ENCODE peak calls at places on chromosomes 4 and X, in four cellular contexts. W is stimulated activated CD8-positive, alpha-beta memory T cell treated with anti-CD3 and anti-CD28 coated beads, Interleukin-7, amount 100 ng/mL, for 24 hours; V is ELR; B is NCI-H1436. A is an unnamed sample.

GRCh38 chrX:44344194-44344593 is 722 bp upstream of the EFHC2 start:
- DNase-seq in W (no peak), V (no peak), B (no peak), A (no peak)

GRCh38 chr4:7911044-7911578 is 28.6 kb downstream of the AFAP1 start:
- DNase-seq in W (no peak), V (peak; percentile 70), B (no peak), A (peak; percentile 54)

GRCh38 chr4:26288308-26288982 is 32.4 kb upstream of the RBPJ start:
- DNase-seq in W (no peak), V (peak; percentile 77), B (no peak), A (no peak)

GRCh38 chrX:71543316-71543715 is 10.4 kb downstream of the OGT start:
- DNase-seq in W (no peak), V (peak; percentile 91), B (no peak), A (no peak)

GRCh38 chr4:165864228-165864627 is 8.8 kb upstream of the TLL1 start:
- DNase-seq in W (no peak), V (peak; percentile 13), B (no peak), A (no peak)

GRCh38 chrX:107683124-107683895 is 55.0 kb downstream of the PRPS1 start:
- DNase-seq in W (no peak), V (no peak), B (no peak), A (no peak)

GRCh38 chrX:1196436-1196835 is 16.0 kb downstream of the CRLF2 start:
- DNase-seq in W (no peak), V (no peak), B (no peak), A (no peak)

GRCh38 chr4:56209767-56210166 is 177.5 kb downstream of the AASDH start:
- DNase-seq in W (no peak), V (no peak), B (no peak), A (no peak)

GRCh38 chr4:71063711-71064110 is 70.3 kb downstream of the DCK start:
- DNase-seq in W (no peak), V (no peak), B (no peak), A (no peak)

GRCh38 chrX:22389544-22390243 is 117.0 kb downstream of the CBLL2 start:
- DNase-seq in W (no peak), V (peak; percentile 79), B (no peak), A (no peak)

GRCh38 chrX:18696653-18697052 is 10.8 kb upstream of the PPEF1 start:
- DNase-seq in W (no peak), V (no peak), B (no peak), A (no peak)

GRCh38 chrX:150581093-150581775 is 12.8 kb downstream of the MTM1 start:
- DNase-seq in W (no peak), V (peak; percentile 84), B (no peak), A (no peak)

GRCh38 chrX:14015294-14015693 is 14.4 kb downstream of the GEMIN8 start:
- DNase-seq in W (no peak), V (no peak), B (no peak), A (no peak)

GRCh38 chr4:48944252-48944651 is 37.7 kb upstream of the OCIAD2 start:
- DNase-seq in W (no peak), V (peak; percentile 69), B (no peak), A (no peak)

GRCh38 chrX:96438803-96439202 is 245.8 kb upstream of the DIAPH2 start:
- DNase-seq in W (no peak), V (no peak), B (no peak), A (no peak)

GRCh38 chrX:22952011-22952410 is 47.7 kb upstream of the DDX53 start:
- DNase-seq in W (no peak), V (peak; percentile 68), B (no peak), A (no peak)

GRCh38 chr4:155388162-155388561 is 11.4 kb upstream of the MAP9 start:
- DNase-seq in W (no peak), V (no peak), B (no peak), A (no peak)

GRCh38 chr4:44447563-44448504 is 775 bp downstream of the KCTD8 start:
- DNase-seq in W (no peak), V (no peak), B (no peak), A (peak; percentile 75)

GRCh38 chr4:177220376-177220775 is 89.3 kb upstream of the NEIL3 start:
- DNase-seq in W (no peak), V (peak; percentile 64), B (no peak), A (no peak)

GRCh38 chr4:25900901-25901500 is 13.0 kb upstream of the SMIM20 start:
- DNase-seq in W (no peak), V (no peak), B (no peak), A (no peak)

GRCh38 chr4:166662266-166662843 is 571.9 kb downstream of the SPOCK3 start:
- DNase-seq in W (no peak), V (no peak), B (no peak), A (no peak)

GRCh38 chrX:8773117-8773516 is 28.1 kb downstream of the FAM9A start:
- DNase-seq in W (no peak), V (no peak), B (no peak), A (no peak)

GRCh38 chr4:80097395-80098177 is 24.6 kb upstream of the ANTXR2 start:
- DNase-seq in W (no peak), V (peak; percentile 81), B (no peak), A (no peak)

GRCh38 chr4:155077860-155078259 is 130.6 kb upstream of the NPY2R start:
- DNase-seq in W (no peak), V (no peak), B (no peak), A (peak; percentile 44)

GRCh38 chr4:184344899-184345572 is 127.4 kb upstream of the ENPP6 start:
- DNase-seq in W (no peak), V (no peak), B (no peak), A (no peak)

GRCh38 chr4:176193898-176194297 is 1.5 kb downstream of the SPATA4 start:
- DNase-seq in W (no peak), V (peak; percentile 95), B (no peak), A (no peak)

GRCh38 chr4:72895408-72895807 is 174.1 kb downstream of the COX18 start:
- DNase-seq in W (no peak), V (no peak), B (no peak), A (no peak)

GRCh38 chrX:47628980-47629379 is 750 bp downstream of the CFP start:
- DNase-seq in W (no peak), V (no peak), B (no peak), A (no peak)

GRCh38 chr4:110628321-110629213 is 5.7 kb upstream of the PITX2 start:
- DNase-seq in W (no peak), V (no peak), B (no peak), A (peak; percentile 59)

GRCh38 chr4:31422006-31422405 is 701.8 kb downstream of the PCDH7 start:
- DNase-seq in W (no peak), V (peak; percentile 59), B (no peak), A (no peak)

GRCh38 chr4:22625301-22625700 is 67.4 kb upstream of the GBA3 start:
- DNase-seq in W (no peak), V (peak; percentile 3), B (no peak), A (no peak)

GRCh38 chr4:52376107-52376704 is 282.9 kb downstream of the USP46 start:
- DNase-seq in W (no peak), V (peak; percentile 62), B (no peak), A (no peak)

GRCh38 chr4:41144812-41145211 is 69.5 kb downstream of the APBB2 start:
- DNase-seq in W (no peak), V (no peak), B (no peak), A (no peak)

GRCh38 chr4:141388483-141388882 is 167.8 kb downstream of the ZNF330 start:
- DNase-seq in W (no peak), V (peak; percentile 36), B (no peak), A (no peak)

GRCh38 chrX:71053217-71053621 is 14.9 kb downstream of the SNX12 start:
- DNase-seq in W (no peak), V (no peak), B (no peak), A (peak; percentile 69)

GRCh38 chr4:95124906-95125504 is 367.2 kb downstream of the BMPR1B start:
- DNase-seq in W (no peak), V (peak; percentile 46), B (no peak), A (no peak)

GRCh38 chr4:68297137-68297536 is 51.6 kb upstream of the TMPRSS11B start:
- DNase-seq in W (no peak), V (no peak), B (no peak), A (no peak)